ENCODE peak calls at places on chromosomes 1 and 21, in six cellular contexts. U, R, I, B, M and Q are unnamed samples. For H3K4me1, the result is how much of the 10 kb centered on the place peaks cover.

GRCh38 chr1:75548721-75549480 is 62.0 kb downstream of the SLC44A5 start:
- DNase-seq in U (no peak), R (no peak), I (no peak), B (no peak), M (no peak), Q (no peak)

GRCh38 chr1:235954306-235955283 is 87.9 kb upstream of the LYST start:
- DNase-seq in U (no peak), R (no peak), I (no peak), B (no peak), M (no peak), Q (peak)

GRCh38 chr1:111600886-111601386 is 18.7 kb upstream of the RAP1A start:
- DNase-seq in U (no peak), R (no peak), I (no peak), B (no peak), M (no peak), Q (no peak)

GRCh38 chr1:77538956-77539509 is 143.4 kb downstream of the ZZZ3 start:
- DNase-seq in U (peak), R (no peak), I (no peak), B (peak), M (peak), Q (peak)

GRCh38 chr1:221856188-221857093 is 114.6 kb upstream of the DUSP10 start:
- DNase-seq in U (no peak), R (no peak), I (no peak), B (no peak), M (no peak), Q (no peak)

GRCh38 chr1:177424746-177425145 is 254.0 kb downstream of the BRINP2 start:
- DNase-seq in U (no peak), R (no peak), I (no peak), B (no peak), M (no peak), Q (no peak)

GRCh38 chr1:165747632-165748452 is 20.8 kb downstream of the TMCO1 start:
- DNase-seq in U (no peak), R (no peak), I (peak), B (no peak), M (no peak), Q (no peak)

GRCh38 chr1:55143686-55144085 is 71.5 kb downstream of the USP24 start:
- DNase-seq in U (no peak), R (peak), I (peak), B (no peak), M (no peak), Q (no peak)

GRCh38 chr1:231124746-231125145 is 37.1 kb upstream of the TRIM67 start:
- DNase-seq in U (no peak), R (no peak), I (no peak), B (no peak), M (no peak), Q (no peak)

GRCh38 chr1:168535536-168535935 is 8.3 kb downstream of the XCL2 start:
- DNase-seq in U (no peak), R (no peak), I (no peak), B (no peak), M (no peak), Q (no peak)

GRCh38 chr1:182568647-182569284 is 20.3 kb downstream of the RNASEL start:
- DNase-seq in U (no peak), R (no peak), I (no peak), B (no peak), M (no peak), Q (no peak)

GRCh38 chr1:156602557-156602993 is 1.3 kb upstream of the GPATCH4 start:
- DNase-seq in U (no peak), R (peak), I (peak), B (peak), M (no peak), Q (no peak)

GRCh38 chr1:91889717-91890459 is 3.9 kb upstream of the TGFBR3 start:
- DNase-seq in U (no peak), R (no peak), I (peak), B (peak), M (no peak), Q (no peak)

GRCh38 chr1:40161888-40162397 is 756 bp downstream of the RLF start:
- DNase-seq in U (no peak), R (no peak), I (no peak), B (no peak), M (no peak), Q (no peak)

GRCh38 chr1:37691497-37692077 is 729 bp upstream of the CDCA8 start:
- DNase-seq in U (no peak), R (peak), I (peak), B (peak), M (peak), Q (peak)

DNA sequence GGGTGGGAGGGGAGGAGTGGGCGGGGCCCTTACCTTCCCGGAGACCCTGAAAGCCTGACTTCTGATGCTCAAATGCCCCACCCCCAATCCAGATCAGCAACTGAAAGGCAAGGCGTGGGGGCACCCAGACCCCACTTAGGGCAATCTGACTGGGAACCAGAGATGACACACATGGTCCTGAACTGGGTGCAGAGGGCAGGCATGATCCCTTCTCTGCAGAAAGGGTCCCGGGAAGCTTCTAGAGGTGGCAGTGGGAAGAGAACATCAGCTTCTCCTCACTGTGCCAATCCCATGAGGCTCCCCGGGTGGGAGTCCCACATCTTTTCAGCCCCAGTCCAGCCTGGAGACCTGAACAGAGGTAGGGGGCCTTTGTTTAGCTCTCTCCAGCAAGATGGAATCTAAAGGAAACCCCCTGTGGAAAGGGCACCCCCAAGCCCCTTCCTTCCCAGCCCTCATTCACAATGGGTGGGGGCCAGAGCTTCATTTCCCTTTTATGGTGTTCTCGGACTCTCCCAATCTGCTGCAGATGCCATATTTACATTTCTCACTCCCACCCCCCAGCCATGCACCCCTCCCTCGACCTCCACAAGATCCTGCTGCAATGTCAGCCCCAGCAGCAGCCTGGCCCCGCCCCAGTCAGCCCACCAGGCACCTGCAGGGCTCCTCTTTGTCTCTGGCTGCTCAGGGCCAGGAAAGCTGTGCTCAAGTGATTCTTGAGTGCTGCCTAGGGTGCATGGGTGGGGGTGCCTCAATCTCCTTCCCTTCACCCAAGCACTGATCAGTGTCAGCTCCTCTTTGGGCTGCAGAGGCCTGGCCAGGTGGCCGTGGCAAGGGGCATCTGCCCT is 2.0 kb downstream of the KIF21B start:
- DNase-seq in U (no peak), R (no peak), I (no peak), B (no peak), M (no peak), Q (no peak)
- H3K4me3 ChIP-seq in U (no peak), R (peak), I (no peak), B (peak), M (no peak), Q (peak)

GRCh38 chr21:37372127-37372731 is 5.7 kb downstream of the DYRK1A start:
- DNase-seq in U (no peak), R (no peak), I (no peak), B (no peak), M (no peak), Q (no peak)
- H3K4me1 ChIP-seq in U (half or more), R (under half), I (under half), B (half or more), M (half or more), Q (under half)

DNA sequence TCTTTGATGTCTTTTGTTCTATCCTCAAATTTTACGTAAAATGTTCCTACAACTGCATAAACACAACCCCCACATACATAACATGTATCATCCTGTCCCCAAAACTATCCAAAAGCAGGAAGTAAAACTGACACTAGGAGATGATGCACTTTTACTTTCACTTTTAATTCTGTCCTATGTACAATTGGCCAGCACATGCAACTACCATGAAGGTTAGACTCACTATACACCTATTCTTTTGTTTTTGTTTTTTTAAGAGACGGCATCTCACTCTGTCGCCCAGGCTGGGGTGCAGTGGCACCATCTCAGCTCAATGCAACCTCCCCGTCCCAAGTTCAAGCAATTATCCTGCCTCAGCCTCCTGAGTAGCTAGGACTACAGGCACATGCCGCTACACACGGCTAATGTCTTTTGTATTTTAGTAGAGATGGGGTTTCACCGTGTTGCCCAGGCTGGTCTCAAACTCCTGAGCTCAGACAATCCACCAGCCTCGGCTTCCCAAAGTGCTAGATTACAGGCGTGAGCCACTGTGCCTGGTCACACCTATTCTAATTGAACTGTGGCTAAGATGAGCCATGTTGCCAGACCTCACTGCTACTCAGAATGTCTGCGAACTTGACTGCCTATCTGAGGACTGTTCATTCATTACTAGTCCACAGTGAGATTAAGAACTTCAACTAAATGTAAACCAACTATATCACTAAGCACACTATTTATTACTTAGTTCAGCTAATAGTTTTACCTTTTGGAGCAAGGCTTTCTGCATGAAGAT is 48.0 kb downstream of the TOR3A start:
- DNase-seq in U (no peak), R (no peak), I (no peak), B (no peak), M (no peak), Q (no peak)
- H3K4me3 ChIP-seq in U (no peak), R (no peak), I (no peak), B (peak), M (peak), Q (peak)

DNA sequence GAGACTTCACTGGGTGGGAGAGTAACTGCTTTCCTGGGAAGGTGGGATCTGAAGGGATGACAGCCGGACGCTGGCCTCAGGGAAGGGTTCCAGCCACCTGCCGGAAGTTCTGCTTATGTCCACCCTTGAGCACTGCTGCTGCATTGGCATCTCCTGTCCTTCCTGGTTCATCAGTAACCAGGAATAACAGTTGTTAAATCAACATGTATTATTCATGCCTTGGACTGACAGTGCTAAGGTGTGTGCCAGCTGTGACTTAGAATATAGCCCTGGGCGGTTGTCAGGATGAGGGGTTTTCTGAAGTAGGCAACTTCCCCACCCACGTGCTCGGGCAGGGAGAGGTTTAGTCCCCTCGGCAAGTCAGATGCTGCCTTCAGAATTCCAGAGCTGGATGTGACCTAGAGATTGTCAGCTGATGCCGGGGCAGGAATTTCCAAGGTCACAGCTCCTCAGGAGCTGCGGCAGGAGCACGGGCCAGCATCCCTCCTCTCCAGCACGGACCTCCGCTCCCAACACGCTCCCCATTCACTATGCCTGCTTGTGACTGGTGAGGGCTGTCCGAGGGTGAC is 17.9 kb downstream of the CLDN14 start:
- DNase-seq in U (no peak), R (peak), I (no peak), B (no peak), M (no peak), Q (no peak)
- H3K4me1 ChIP-seq in U (under half), R (under half), I (under half), B (under half), M (under half), Q (under half)

DNA sequence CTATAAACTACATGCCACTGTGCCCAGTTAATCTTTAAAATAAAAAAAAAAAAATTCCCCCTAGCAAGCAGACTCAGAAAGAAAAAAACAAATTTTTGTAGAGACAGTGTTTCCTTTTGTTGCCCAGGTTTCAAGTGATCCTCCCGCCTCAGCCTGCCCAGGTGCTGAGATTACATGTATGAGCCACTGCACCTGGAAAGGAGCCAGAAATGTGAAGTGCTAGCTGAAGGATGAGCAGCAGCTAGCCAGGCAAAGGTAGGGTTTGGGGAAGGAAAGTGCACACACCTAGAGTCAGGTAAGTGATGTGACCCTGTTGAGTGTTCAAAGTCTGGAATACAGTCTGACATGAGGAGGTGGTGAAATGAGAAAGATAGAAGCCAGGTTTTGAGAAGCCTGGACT is 1.7 kb downstream of the AKR1A1 start:
- DNase-seq in U (no peak), R (no peak), I (no peak), B (no peak), M (no peak), Q (no peak)
- H3K4me3 ChIP-seq in U (no peak), R (peak), I (no peak), B (peak), M (peak), Q (peak)

GRCh38 chr1:101250219-101250618 is 13.4 kb downstream of the S1PR1 start:
- DNase-seq in U (no peak), R (no peak), I (no peak), B (no peak), M (no peak), Q (no peak)
- H3K4me1 ChIP-seq in U (under half), R (under half), I (under half), B (under half), M (under half), Q (under half)